ENCODE peak calls at places on chromosomes 1 and 21, in six cellular contexts. S, R, U, Q, C and G are unnamed samples.

GRCh38 chr1:6597777-6598131 is 4.9 kb downstream of the KLHL21 start:
- DNase-seq in S (peak; percentile 35), R (no peak), U (no peak), Q (no peak), C (no peak), G (no peak)

GRCh38 chr1:163174524-163175437 is 27.9 kb downstream of the RGS5 start:
- DNase-seq in S (peak; percentile 85), R (peak; percentile 26), U (peak; percentile 29), Q (peak; percentile 85), C (peak; percentile 88), G (no peak)

GRCh38 chr21:28537371-28538079 is 455.2 kb downstream of the LTN1 start:
- DNase-seq in S (no peak), R (no peak), U (peak; percentile 94), Q (peak; percentile 99), C (no peak), G (peak; percentile 55)

GRCh38 chr1:182869241-182869666 is 30.1 kb downstream of the DHX9 start:
- DNase-seq in S (peak; percentile 79), R (no peak), U (no peak), Q (no peak), C (peak; percentile 39), G (no peak)

GRCh38 chr1:155173478-155174333 is at the start of gene TRIM46:
- DNase-seq in S (peak; percentile 86), R (peak; percentile 80), U (no peak), Q (peak; percentile 54), C (peak; percentile 85), G (no peak)

GRCh38 chr1:64842244-64842643 is 97.4 kb downstream of the RAVER2 start:
- DNase-seq in S (no peak), R (no peak), U (no peak), Q (no peak), C (no peak), G (no peak)

GRCh38 chr1:44377925-44378784 is 23.1 kb upstream of the ERI3 start:
- DNase-seq in S (peak; percentile 87), R (peak; percentile 35), U (peak; percentile 16), Q (peak; percentile 76), C (peak; percentile 95), G (no peak)

GRCh38 chr1:28971980-28972771 is 57.8 kb downstream of the EPB41 start:
- DNase-seq in S (no peak), R (no peak), U (peak; percentile 82), Q (peak; percentile 94), C (no peak), G (peak; percentile 46)

GRCh38 chr21:42646836-42647235 is 6.6 kb upstream of the PDE9A start:
- DNase-seq in S (no peak), R (no peak), U (no peak), Q (no peak), C (no peak), G (no peak)

GRCh38 chr21:44773291-44773932 is 28.2 kb downstream of the UBE2G2 start:
- DNase-seq in S (no peak), R (no peak), U (no peak), Q (no peak), C (no peak), G (peak; percentile 37)

GRCh38 chr1:53942149-53942957 is 3.1 kb downstream of the IFT25 start:
- DNase-seq in S (no peak), R (no peak), U (no peak), Q (peak; percentile 93), C (no peak), G (peak; percentile 72)

GRCh38 chr1:116310172-116310571 is 62.9 kb upstream of the ATP1A1 start:
- DNase-seq in S (no peak), R (no peak), U (no peak), Q (no peak), C (no peak), G (no peak)

GRCh38 chr1:161725888-161726630 is 4.7 kb downstream of the FCRLB start:
- DNase-seq in S (peak; percentile 86), R (peak; percentile 60), U (no peak), Q (peak; percentile 52), C (peak; percentile 79), G (no peak)

DNA sequence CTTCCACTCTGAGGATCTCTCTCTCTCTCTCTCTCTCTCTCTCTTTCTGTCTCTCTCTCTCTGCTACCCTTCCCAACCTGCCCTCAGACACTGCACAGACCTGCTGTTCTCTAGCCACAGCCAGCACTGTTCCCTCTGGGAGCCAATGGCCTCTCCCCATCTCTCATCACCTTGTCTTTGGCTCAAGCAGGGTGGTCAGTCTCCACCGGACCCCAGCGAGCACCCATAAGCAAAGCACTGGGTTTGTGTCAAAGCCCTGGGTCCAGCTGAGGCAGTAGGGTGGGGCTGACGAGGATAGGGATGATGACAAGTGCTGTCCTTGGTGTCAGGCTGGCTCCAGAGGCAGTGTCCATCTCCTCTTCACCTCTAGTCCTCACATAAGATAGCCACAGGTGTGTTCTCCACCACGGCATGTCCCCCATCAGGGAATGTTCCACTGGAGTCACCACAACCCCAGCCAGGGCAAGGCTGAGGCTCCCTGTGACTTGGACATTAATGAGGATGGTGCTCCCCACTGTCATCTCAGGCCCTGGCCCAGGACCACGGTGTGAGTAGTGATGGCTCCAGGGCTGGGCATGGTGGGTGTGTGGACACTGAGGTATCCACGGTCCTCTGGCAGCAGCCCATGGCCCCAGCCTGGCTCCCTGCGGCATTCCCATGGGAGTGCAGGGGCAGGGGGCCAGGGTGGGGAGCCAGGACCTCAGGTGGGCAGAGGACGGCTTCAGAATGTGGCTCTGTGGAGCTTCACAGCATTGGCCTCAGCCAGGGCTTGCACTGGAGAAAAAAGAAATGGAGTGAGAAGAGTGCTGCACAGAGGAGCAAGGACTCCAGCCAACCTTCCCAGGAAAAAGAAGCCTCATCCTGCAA is 8.5 kb upstream of the GOLT1A start:
- DNase-seq in S (no peak), R (no peak), U (no peak), Q (no peak), C (no peak), G (no peak)
- H3K27ac ChIP-seq in S (no peak overlapping the region), R (no peak overlapping the region), U (no peak overlapping the region), Q (no peak overlapping the region), C (no peak overlapping the region), G (no peak overlapping the region)

GRCh38 chr1:59045137-59045536 is 251.8 kb upstream of the FGGY start:
- DNase-seq in S (no peak), R (no peak), U (no peak), Q (no peak), C (no peak), G (no peak)
- H3K27ac ChIP-seq in S (no peak overlapping the region), R (peak overlapping the region; percentile 82), U (no peak overlapping the region), Q (no peak overlapping the region), C (no peak overlapping the region), G (no peak overlapping the region)

GRCh38 chr21:33937931-33938339 is 22.3 kb upstream of the ATP5PO start:
- DNase-seq in S (no peak), R (no peak), U (no peak), Q (no peak), C (no peak), G (no peak)

GRCh38 chr21:33939224-33939623 is 23.6 kb upstream of the ATP5PO start:
- DNase-seq in S (no peak), R (no peak), U (no peak), Q (no peak), C (no peak), G (no peak)

GRCh38 chr21:33940846-33941245 is 25.2 kb upstream of the ATP5PO start:
- DNase-seq in S (no peak), R (no peak), U (no peak), Q (no peak), C (no peak), G (no peak)

GRCh38 chr21:33938381-33938780 is 22.8 kb upstream of the ATP5PO start:
- DNase-seq in S (no peak), R (no peak), U (no peak), Q (no peak), C (no peak), G (no peak)

GRCh38 chr21:33940164-33940563 is 24.6 kb upstream of the ATP5PO start:
- DNase-seq in S (no peak), R (no peak), U (no peak), Q (no peak), C (no peak), G (no peak)
- H3K27ac ChIP-seq in S (no peak overlapping the region), R (no peak overlapping the region), U (peak overlapping the region; percentile 57), Q (no peak overlapping the region), C (no peak overlapping the region), G (no peak overlapping the region)

GRCh38 chr1:223832637-223832943 is 13.2 kb downstream of the TP53BP2 start:
- DNase-seq in S (peak; percentile 55), R (no peak), U (no peak), Q (no peak), C (no peak), G (no peak)

GRCh38 chr1:223831755-223832636 is 13.8 kb downstream of the TP53BP2 start:
- DNase-seq in S (no peak), R (peak; percentile 38), U (no peak), Q (peak; percentile 81), C (no peak), G (no peak)

GRCh38 chr1:223834660-223835263 is 11.0 kb downstream of the TP53BP2 start:
- DNase-seq in S (no peak), R (no peak), U (peak; percentile 73), Q (peak; percentile 63), C (no peak), G (no peak)

GRCh38 chr1:223835754-223836153 is 10.0 kb downstream of the TP53BP2 start:
- DNase-seq in S (no peak), R (no peak), U (no peak), Q (no peak), C (no peak), G (no peak)

GRCh38 chr1:223833948-223834347 is 11.8 kb downstream of the TP53BP2 start:
- DNase-seq in S (no peak), R (no peak), U (no peak), Q (no peak), C (no peak), G (no peak)
- H3K27ac ChIP-seq in S (no peak overlapping the region), R (no peak overlapping the region), U (no peak overlapping the region), Q (no peak overlapping the region), C (no peak overlapping the region), G (no peak overlapping the region)

GRCh38 chr1:232578681-232579195 is 51.2 kb downstream of the SIPA1L2 start:
- DNase-seq in S (peak; percentile 83), R (no peak), U (no peak), Q (peak; percentile 18), C (no peak), G (no peak)
- H3K27ac ChIP-seq in S (peak overlapping the region; percentile 52), R (no peak overlapping the region), U (no peak overlapping the region), Q (no peak overlapping the region), C (peak overlapping the region; percentile 45), G (no peak overlapping the region)

GRCh38 chr1:52907068-52907811 is 14.3 kb downstream of the ECHDC2 start:
- DNase-seq in S (no peak), R (no peak), U (no peak), Q (peak; percentile 36), C (no peak), G (no peak)

GRCh38 chr1:52907812-52908153 is 13.8 kb downstream of the ECHDC2 start:
- DNase-seq in S (no peak), R (no peak), U (no peak), Q (no peak), C (no peak), G (no peak)

GRCh38 chr1:52904590-52905375 is 16.8 kb downstream of the ECHDC2 start:
- DNase-seq in S (peak; percentile 91), R (peak; percentile 61), U (no peak), Q (peak; percentile 37), C (peak; percentile 87), G (no peak)

GRCh38 chr1:52906135-52906603 is 15.4 kb downstream of the ECHDC2 start:
- DNase-seq in S (no peak), R (no peak), U (no peak), Q (no peak), C (no peak), G (no peak)

DNA sequence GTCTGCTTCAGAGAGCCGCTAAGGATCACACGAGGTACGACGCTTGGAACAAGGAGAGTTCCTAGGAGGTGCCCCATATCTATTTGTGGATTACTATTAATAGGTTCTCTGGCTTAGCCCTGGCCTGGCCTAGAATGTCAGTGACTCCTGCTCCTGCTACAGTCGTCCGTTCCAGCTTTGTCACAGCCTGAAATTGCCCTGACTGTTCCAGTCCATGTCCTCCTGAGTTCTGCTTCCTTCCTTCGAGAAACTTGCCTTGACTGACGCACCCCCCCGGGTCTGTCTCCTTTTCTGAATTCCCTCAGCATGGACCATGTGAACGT is 16.2 kb downstream of the ECHDC2 start:
- DNase-seq in S (no peak), R (no peak), U (no peak), Q (no peak), C (no peak), G (no peak)
- H3K27ac ChIP-seq in S (no peak overlapping the region), R (peak overlapping the region; percentile 40), U (no peak overlapping the region), Q (no peak overlapping the region), C (no peak overlapping the region), G (no peak overlapping the region)